ENCODE peak calls at places on chromosomes 3 and 15, in four cellular contexts. K is T-helper 2 cell; T is activated CD4-positive, CD25-positive, alpha-beta regulatory T cell; Y is NCI-H510A treated with DMSO at 0.1 percent for 48 hours. V is an unnamed sample.

GRCh38 chr3:124492824-124493223 is 237.4 kb upstream of the UMPS start:
- DNase-seq in K (peak), T (no peak), Y (peak), V (no peak)

GRCh38 chr3:123883656-123884257 is 375 bp downstream of the MYLK start:
- DNase-seq in K (no peak), T (no peak), Y (no peak), V (no peak)

GRCh38 chr3:12947504-12948369 is 106.4 kb upstream of the RPL32 start:
- DNase-seq in K (no peak), T (no peak), Y (no peak), V (no peak)

GRCh38 chr3:83523470-83524073 is 1435.2 kb upstream of the CADM2 start:
- DNase-seq in K (peak), T (no peak), Y (peak), V (no peak)

GRCh38 chr15:89539027-89539426 is 36.2 kb upstream of the TICRR start:
- DNase-seq in K (no peak), T (no peak), Y (no peak), V (no peak)

GRCh38 chr3:39524107-39524506 is 56.6 kb downstream of the MOBP start:
- DNase-seq in K (no peak), T (no peak), Y (no peak), V (no peak)

GRCh38 chr15:43939070-43939469 is 112.3 kb downstream of the WDR76 start:
- DNase-seq in K (no peak), T (no peak), Y (no peak), V (no peak)

GRCh38 chr3:128247841-128248240 is 94.6 kb downstream of the EEFSEC start:
- DNase-seq in K (no peak), T (no peak), Y (no peak), V (no peak)

GRCh38 chr15:31298707-31299172 is 27.9 kb upstream of the KLF13 start:
- DNase-seq in K (no peak), T (no peak), Y (no peak), V (no peak)